ENCODE peak calls at places on chromosomes 5 and 9, in nine cellular contexts. L, Q, X, T, D, B, S, O and U are unnamed samples.

GRCh38 chr5:157971466-157972324 is 112.8 kb upstream of the CLINT1 start:
- DNase-seq in D (no peak), Q (no peak), T (no peak), L (no peak), B (no peak), X (no peak), O (no peak), S (no peak), U (no peak)

GRCh38 chr5:50666261-50667078 is at the start of gene PARP8:
- DNase-seq in S (no peak), Q (peak; percentile 63), B (peak; percentile 31), D (peak; percentile 63), L (peak; percentile 47), T (peak; percentile 30), O (no peak), X (no peak), U (no peak)

GRCh38 chr5:62771331-62771730 is 192.7 kb downstream of the LRRC70 start:
- DNase-seq in D (no peak), O (peak; percentile 7), L (no peak), S (no peak), B (no peak), Q (no peak), T (no peak), X (no peak), U (no peak)

GRCh38 chr9:127572961-127573727 is 38.9 kb upstream of the STXBP1 start:
- DNase-seq in Q (peak; percentile 68), O (no peak), L (no peak), S (peak; percentile 64), B (no peak), D (no peak), T (peak; percentile 85), X (no peak), U (no peak)

GRCh38 chr9:107438211-107439030 is 51.1 kb downstream of the KLF4 start:
- DNase-seq in O (no peak), L (no peak), X (no peak), Q (no peak), D (no peak), S (no peak), B (no peak), T (no peak), U (no peak)

GRCh38 chr5:150329038-150329437 is 26.3 kb upstream of the ARSI start:
- DNase-seq in L (no peak), T (no peak), O (no peak), D (no peak), B (no peak), X (no peak), S (no peak), Q (no peak), U (no peak)

GRCh38 chr9:36530224-36530623 is 42.5 kb upstream of the MELK start:
- DNase-seq in D (no peak), T (no peak), S (no peak), B (no peak), L (no peak), Q (no peak), X (no peak), O (no peak), U (no peak)

GRCh38 chr9:108687360-108687981 is 168.3 kb downstream of the ACTL7B start:
- DNase-seq in X (no peak), T (peak; percentile 16), S (no peak), D (no peak), L (no peak), O (no peak), B (no peak), Q (no peak), U (peak; percentile 26)

GRCh38 chr9:72037571-72037970 is 22.8 kb downstream of the C9orf57 start:
- DNase-seq in B (no peak), O (no peak), T (no peak), D (no peak), Q (no peak), L (no peak), S (no peak), X (no peak), U (no peak)

GRCh38 chr9:29965834-29966233 is 2392.6 kb upstream of the C9orf72 start:
- DNase-seq in S (no peak), Q (no peak), X (no peak), L (no peak), O (no peak), D (no peak), B (no peak), T (no peak), U (no peak)

GRCh38 chr9:38318755-38319495 is 73.6 kb upstream of the ALDH1B1 start:
- DNase-seq in X (no peak), O (peak; percentile 95), L (no peak), T (peak; percentile 72), S (peak; percentile 10), D (no peak), Q (no peak), B (no peak), U (no peak)

GRCh38 chr5:134122530-134122929 is 8.0 kb downstream of the TCF7 start:
- DNase-seq in T (no peak), O (no peak), Q (no peak), B (no peak), S (no peak), X (no peak), L (no peak), D (peak; percentile 77), U (no peak)

GRCh38 chr5:6574537-6574936 is 58.3 kb downstream of the NSUN2 start:
- DNase-seq in X (no peak), L (no peak), B (no peak), Q (no peak), S (no peak), D (no peak), O (no peak), T (no peak), U (no peak)

DNA sequence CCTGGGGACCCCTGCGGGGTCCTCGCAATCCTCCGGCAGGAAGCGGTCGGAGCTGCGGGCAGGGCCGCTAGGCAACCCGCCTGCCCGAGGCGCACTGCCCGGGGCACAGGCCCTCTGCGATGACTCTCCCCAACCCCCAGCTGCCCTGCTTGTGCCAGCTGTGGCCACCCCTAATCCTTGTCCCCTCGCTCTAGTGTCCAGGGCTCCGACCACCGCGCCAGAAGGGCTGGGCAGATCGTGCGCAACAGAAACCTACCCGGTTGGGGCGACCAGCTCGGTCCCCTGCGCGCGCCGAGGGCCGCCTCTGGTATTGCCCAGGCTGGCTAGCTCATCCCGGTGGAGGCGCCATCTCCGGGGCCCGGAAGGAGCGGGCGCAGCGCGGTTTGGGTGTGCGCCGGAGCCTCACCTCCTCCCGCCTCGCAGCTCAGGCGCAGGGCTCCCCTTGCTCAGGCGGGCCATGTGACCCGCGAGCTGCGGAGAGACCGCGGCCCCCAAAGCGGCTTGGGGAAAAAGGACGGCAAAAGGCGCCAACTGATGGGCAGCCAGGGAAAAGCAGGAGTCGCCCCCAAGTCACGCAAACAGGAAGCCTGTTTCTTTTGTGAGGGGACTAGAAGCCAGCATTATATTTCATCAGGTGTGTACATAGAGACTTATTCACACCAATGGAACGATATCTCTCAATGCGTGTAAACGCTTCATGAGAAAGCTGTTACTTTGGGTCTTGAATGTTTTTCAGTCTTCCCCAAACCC is 46.8 kb upstream of the RNF20 start:
- DNase-seq in Q (peak; percentile 72), D (no peak), B (no peak), L (peak; percentile 60), T (peak; percentile 54), O (peak; percentile 23), S (peak; percentile 81), X (peak; percentile 23), U (no peak)
- H3K4me3 ChIP-seq in Q (peak overlapping the region; percentile 78), D (no peak overlapping the region), B (peak overlapping the region; percentile 54), L (peak overlapping the region; percentile 69), T (peak overlapping the region; percentile 80), O (peak overlapping the region; percentile 81), S (peak overlapping the region; percentile 73), X (peak overlapping the region; percentile 47), U (peak overlapping the region; percentile 80)

DNA sequence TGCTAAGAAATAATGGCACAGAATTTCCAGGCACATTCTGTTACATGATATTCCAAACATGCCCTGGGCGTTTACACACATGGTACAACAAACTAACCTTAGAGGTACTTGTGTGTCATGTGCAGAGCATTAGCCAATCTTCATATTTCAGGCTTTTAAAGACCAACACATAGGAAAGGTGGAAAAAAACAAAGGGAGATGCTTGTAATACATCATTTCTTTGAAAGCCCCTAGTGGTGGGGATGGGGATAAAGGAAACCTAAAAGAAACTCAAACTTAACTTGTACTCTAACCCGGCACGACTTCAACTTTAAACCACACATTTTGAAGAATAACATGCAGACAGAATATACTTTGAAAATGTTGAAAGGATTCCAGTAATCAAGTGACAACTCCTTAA is 133.6 kb downstream of the PTPRD start:
- DNase-seq in L (no peak), X (peak; percentile 6), Q (no peak), S (peak; percentile 9), T (no peak), O (no peak), D (no peak), B (no peak), U (no peak)
- TF ChIP-seq CTCF in L (no peak), X (no peak), Q (no peak), S (no peak), T (no peak), O (peak; percentile 49), D (peak; percentile 66), B (no peak), U (peak; percentile 60)

GRCh38 chr5:116576043-116576713 is 1.6 kb upstream of the SEMA6A start:
- DNase-seq in B (peak; percentile 30), Q (peak; percentile 71), S (peak; percentile 64), O (no peak), D (peak; percentile 35), X (peak; percentile 83), L (peak; percentile 66), T (peak; percentile 19), U (no peak)
- H3K4me3 ChIP-seq in B (peak overlapping the region; percentile 68), Q (peak overlapping the region; percentile 76), S (peak overlapping the region; percentile 52), O (peak overlapping the region; percentile 90), D (no peak overlapping the region), X (no peak overlapping the region), L (peak overlapping the region; percentile 71), T (no peak overlapping the region), U (peak overlapping the region; percentile 66)

GRCh38 chr5:139124774-139125391 is 73.3 kb downstream of the SIL1 start:
- DNase-seq in B (no peak), D (no peak), L (no peak), Q (no peak), X (no peak), O (no peak), S (no peak), T (no peak), U (no peak)

GRCh38 chr5:139118804-139119203 is 79.4 kb downstream of the SIL1 start:
- DNase-seq in O (no peak), D (no peak), S (no peak), X (no peak), T (no peak), B (no peak), L (no peak), Q (no peak), U (no peak)

GRCh38 chr5:139120521-139120920 is 77.6 kb downstream of the SIL1 start:
- DNase-seq in B (no peak), S (no peak), X (no peak), T (no peak), D (no peak), Q (no peak), O (no peak), L (no peak), U (no peak)

GRCh38 chr5:139117342-139117884 is 80.8 kb downstream of the SIL1 start:
- DNase-seq in L (no peak), O (no peak), S (no peak), D (no peak), Q (no peak), B (no peak), T (no peak), X (no peak), U (no peak)

DNA sequence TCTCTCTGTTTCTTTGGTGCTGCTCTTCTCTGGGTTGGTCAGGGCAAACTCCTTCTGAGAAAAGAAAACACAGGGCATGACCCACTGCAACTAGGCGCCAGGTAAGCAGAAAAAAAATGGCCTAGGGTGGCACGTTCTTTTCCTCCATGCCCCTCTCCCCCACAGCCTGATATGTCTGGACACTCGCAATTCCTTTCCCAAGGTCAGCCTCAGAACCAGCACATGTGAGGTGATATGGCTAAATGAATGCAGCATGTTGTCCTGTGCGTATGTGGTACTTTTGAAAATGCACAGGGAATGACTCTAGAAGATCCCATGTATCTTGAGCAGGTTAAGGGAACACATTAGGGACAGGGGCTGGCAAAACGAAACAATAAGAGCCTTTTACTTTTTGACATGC is 77.0 kb downstream of the SIL1 start:
- DNase-seq in T (no peak), O (no peak), Q (no peak), X (no peak), L (no peak), D (no peak), B (no peak), S (no peak), U (no peak)
- TF ChIP-seq CTCF in T (no peak), O (no peak), Q (no peak), X (no peak), L (no peak), D (no peak), B (no peak), S (no peak), U (no peak)